ENCODE peak calls at places on chromosomes 2 and 18, in four cellular contexts. M, D, C and X are unnamed samples.

GRCh38 chr2:232633413-232634318 is at the start of gene EFHD1:
- DNase-seq in D (peak), C (peak), M (peak), X (peak)

GRCh38 chr2:136966485-136966884 is 201.1 kb downstream of the THSD7B start:
- DNase-seq in C (no peak), D (no peak), M (no peak), X (no peak)

GRCh38 chr2:158936978-158937377 is 31.5 kb upstream of the TANC1 start:
- DNase-seq in C (no peak), D (peak), M (no peak), X (no peak)

GRCh38 chr2:11699686-11700670 is 30.0 kb upstream of the NTSR2 start:
- DNase-seq in M (no peak), C (no peak), D (no peak), X (no peak)

GRCh38 chr2:239916205-239917127 is 108.7 kb downstream of the NDUFA10 start:
- DNase-seq in M (no peak), C (no peak), D (no peak), X (no peak)

GRCh38 chr18:706438-706837 is 6.0 kb downstream of the ENOSF1 start:
- DNase-seq in D (no peak), M (no peak), C (no peak), X (no peak)

GRCh38 chr2:66984864-66985263 is 412.3 kb upstream of the ETAA1 start:
- DNase-seq in D (peak), M (no peak), C (no peak), X (no peak)

GRCh38 chr2:187169108-187169713 is 278.8 kb downstream of the CALCRL start:
- DNase-seq in M (no peak), D (no peak), C (no peak), X (no peak)

GRCh38 chr2:1642066-1642861 is 102.1 kb downstream of the PXDN start:
- DNase-seq in D (peak), C (no peak), M (no peak), X (no peak)

GRCh38 chr2:190507135-190507534 is 27.4 kb downstream of the NEMP2 start:
- DNase-seq in C (no peak), D (no peak), M (no peak), X (no peak)

GRCh38 chr2:240208631-240209211 is 68.3 kb upstream of the OTOS start:
- DNase-seq in C (no peak), M (no peak), D (no peak), X (no peak)

GRCh38 chr2:196170681-196171247 is 614 bp downstream of the STK17B start:
- DNase-seq in D (peak), M (peak), C (peak), X (no peak)

GRCh38 chr2:11540996-11541692 is 7.3 kb downstream of the GREB1 start:
- DNase-seq in D (no peak), M (no peak), C (no peak), X (no peak)

GRCh38 chr18:41099451-41099850 is 855.6 kb upstream of the PIK3C3 start:
- DNase-seq in M (no peak), C (no peak), D (peak), X (no peak)

GRCh38 chr2:70919672-70920366 is 15.9 kb upstream of the ATP6V1B1 start:
- DNase-seq in C (peak), M (no peak), D (peak), X (peak)

GRCh38 chr2:220670461-220670979 is 901.6 kb downstream of the EPHA4 start:
- DNase-seq in M (no peak), D (no peak), C (no peak), X (no peak)

GRCh38 chr18:77055429-77056310 is 76.9 kb downstream of the MBP start:
- DNase-seq in D (no peak), M (no peak), C (no peak), X (no peak)

GRCh38 chr2:68646303-68646702 is 2.9 kb downstream of the PROKR1 start:
- DNase-seq in D (peak), M (no peak), C (no peak), X (no peak)

GRCh38 chr2:61707984-61708852 is 145.6 kb downstream of the FAM161A start:
- DNase-seq in C (no peak), D (peak), M (no peak), X (no peak)

GRCh38 chr2:63721082-63721424 is 120.6 kb upstream of the UGP2 start:
- DNase-seq in M (no peak), D (no peak), C (no peak), X (no peak)